ENCODE peak calls at places on chromosomes 12 and 14, in ten cellular contexts. O, I, Z, F, M, G, J, P, S and E are unnamed samples.

GRCh38 chr12:106147956-106148355 is 9.2 kb upstream of the NUAK1 start:
- DNase-seq in O (no peak), I (no peak), Z (no peak), F (no peak), M (no peak), G (no peak), J (peak), P (no peak), S (peak), E (no peak)

GRCh38 chr12:104456417-104456949 is at the start of gene CHST11:
- DNase-seq in O (peak), I (peak), Z (peak), F (no peak), M (peak), G (peak), J (peak), P (peak), S (peak), E (peak)

GRCh38 chr12:125454786-125455450 is 389.7 kb downstream of the AACS start:
- DNase-seq in O (no peak), I (no peak), Z (no peak), F (no peak), M (no peak), G (no peak), J (no peak), P (no peak), S (no peak), E (peak)

GRCh38 chr12:95922231-95922630 is 20.2 kb downstream of the CCDC38 start:
- DNase-seq in O (peak), I (no peak), Z (no peak), F (no peak), M (peak), G (no peak), J (no peak), P (peak), S (no peak), E (no peak)

GRCh38 chr12:131949431-131950181 is at the start of gene EP400:
- DNase-seq in O (peak), I (peak), Z (peak), F (peak), M (peak), G (peak), J (peak), P (peak), S (peak), E (peak)

GRCh38 chr12:6956332-6956727 is 5.2 kb downstream of the PTPN6 start:
- DNase-seq in O (no peak), I (no peak), Z (no peak), F (no peak), M (no peak), G (no peak), J (no peak), P (no peak), S (no peak), E (no peak)

GRCh38 chr12:53052419-53053222 is 2.8 kb downstream of the TNS2 start:
- DNase-seq in O (peak), I (peak), Z (no peak), F (no peak), M (peak), G (no peak), J (peak), P (peak), S (peak), E (no peak)

GRCh38 chr14:71467419-71467818 is 464.8 kb upstream of the RGS6 start:
- DNase-seq in O (peak), I (peak), Z (no peak), F (no peak), M (no peak), G (no peak), J (no peak), P (peak), S (no peak), E (no peak)

GRCh38 chr14:69876848-69877306 is 2.3 kb upstream of the SMOC1 start:
- DNase-seq in O (no peak), I (no peak), Z (no peak), F (no peak), M (no peak), G (no peak), J (no peak), P (no peak), S (no peak), E (no peak)

GRCh38 chr12:20101046-20101445 is 267.3 kb upstream of the PDE3A start:
- DNase-seq in O (peak), I (peak), Z (no peak), F (no peak), M (no peak), G (no peak), J (no peak), P (no peak), S (peak), E (no peak)

GRCh38 chr14:24212924-24213865 is at the start of gene CHMP4A:
- DNase-seq in O (peak), I (peak), Z (peak), F (peak), M (peak), G (peak), J (peak), P (peak), S (peak), E (peak)

GRCh38 chr14:66638688-66639087 is 130.7 kb downstream of the GPHN start:
- DNase-seq in O (peak), I (peak), Z (no peak), F (no peak), M (peak), G (no peak), J (no peak), P (peak), S (no peak), E (no peak)

GRCh38 chr12:28543021-28543890 is 353.0 kb downstream of the CCDC91 start:
- DNase-seq in O (no peak), I (no peak), Z (no peak), F (peak), M (no peak), G (no peak), J (no peak), P (no peak), S (no peak), E (no peak)

GRCh38 chr12:30980886-30981662 is 54.5 kb downstream of the TSPAN11 start:
- DNase-seq in O (no peak), I (no peak), Z (no peak), F (no peak), M (no peak), G (no peak), J (no peak), P (no peak), S (peak), E (no peak)

GRCh38 chr14:72164420-72165150 is 232.4 kb downstream of the RGS6 start:
- DNase-seq in O (no peak), I (no peak), Z (no peak), F (peak), M (no peak), G (no peak), J (no peak), P (no peak), S (no peak), E (no peak)

GRCh38 chr12:32309811-32310755 is 89.3 kb upstream of the FGD4 start:
- DNase-seq in O (peak), I (no peak), Z (no peak), F (no peak), M (no peak), G (no peak), J (no peak), P (no peak), S (no peak), E (no peak)

GRCh38 chr12:44749566-44749965 is 126.5 kb downstream of the NELL2 start:
- DNase-seq in O (no peak), I (no peak), Z (no peak), F (no peak), M (no peak), G (no peak), J (no peak), P (no peak), S (no peak), E (no peak)

GRCh38 chr14:104598039-104598438 is 6.5 kb downstream of the TMEM179 start:
- DNase-seq in O (no peak), I (no peak), Z (no peak), F (no peak), M (no peak), G (no peak), J (no peak), P (no peak), S (no peak), E (no peak)

GRCh38 chr14:88698651-88699050 is 94.1 kb downstream of the EML5 start:
- DNase-seq in O (no peak), I (no peak), Z (no peak), F (no peak), M (peak), G (no peak), J (no peak), P (no peak), S (no peak), E (no peak)

GRCh38 chr12:4742421-4742970 is 22.3 kb downstream of the GALNT8 start:
- DNase-seq in O (no peak), I (no peak), Z (no peak), F (no peak), M (no peak), G (no peak), J (no peak), P (no peak), S (no peak), E (no peak)